ENCODE peak calls at places on chromosomes 1 and 21, in eight cellular contexts. B, O, V, R, T, M, P and H are unnamed samples.

GRCh38 chr1:49346767-49347349 is 570.2 kb upstream of the BEND5 start:
- DNase-seq in O (peak; percentile 23), T (no peak), R (no peak), V (no peak), B (no peak), M (no peak), P (no peak), H (no peak)

GRCh38 chr1:174116042-174116441 is 43.3 kb upstream of the RABGAP1L start:
- DNase-seq in O (peak; percentile 6), P (no peak), T (no peak), V (no peak), M (no peak), R (no peak), B (no peak), H (no peak)

GRCh38 chr1:220879509-220880366 is 495 bp downstream of the HLX start:
- DNase-seq in M (no peak), B (peak; percentile 64), V (no peak), P (peak; percentile 81), T (peak; percentile 89), R (no peak), O (peak; percentile 56), H (no peak)

GRCh38 chr1:206664740-206665139 is 20.0 kb upstream of the MAPKAPK2 start:
- DNase-seq in B (peak; percentile 35), O (no peak), M (no peak), P (no peak), R (no peak), T (peak; percentile 62), V (no peak), H (no peak)

GRCh38 chr1:26035959-26036755 is 9.8 kb downstream of the SLC30A2 start:
- DNase-seq in P (peak; percentile 91), R (peak; percentile 81), M (no peak), V (peak; percentile 26), O (peak; percentile 43), T (peak; percentile 91), B (peak; percentile 85), H (peak; percentile 73)

GRCh38 chr1:211323156-211324063 is 3.2 kb upstream of the TRAF5 start:
- DNase-seq in M (no peak), P (no peak), O (peak; percentile 49), B (no peak), V (no peak), R (peak; percentile 68), T (peak; percentile 57), H (peak; percentile 34)

GRCh38 chr1:101137144-101138126 is 99.4 kb upstream of the S1PR1 start:
- DNase-seq in B (no peak), T (no peak), P (no peak), O (peak; percentile 89), V (no peak), M (no peak), R (peak; percentile 11), H (no peak)

GRCh38 chr1:28302247-28302646 is 26.6 kb upstream of the MED18 start:
- DNase-seq in P (no peak), T (no peak), M (no peak), R (no peak), V (no peak), O (no peak), B (no peak), H (no peak)

GRCh38 chr1:174726167-174726879 is 273.4 kb upstream of the CACYBP start:
- DNase-seq in P (no peak), O (peak; percentile 21), B (no peak), M (no peak), R (no peak), V (peak; percentile 10), T (no peak), H (no peak)

GRCh38 chr21:45019076-45019886 is 55.1 kb upstream of the ADARB1 start:
- DNase-seq in P (peak; percentile 62), T (peak; percentile 84), O (peak; percentile 34), B (peak; percentile 29), M (no peak), V (no peak), R (no peak), H (no peak)

GRCh38 chr1:117077267-117077666 is 17.1 kb downstream of the TTF2 start:
- DNase-seq in V (peak; percentile 48), R (no peak), B (no peak), M (no peak), P (no peak), T (no peak), O (peak; percentile 97), H (no peak)

GRCh38 chr1:167922023-167922422 is 8.1 kb upstream of the ADCY10 start:
- DNase-seq in V (no peak), R (no peak), T (no peak), O (peak; percentile 39), P (no peak), M (no peak), B (no peak), H (no peak)

GRCh38 chr1:217343907-217344306 is 287.0 kb downstream of the GPATCH2 start:
- DNase-seq in B (no peak), V (no peak), R (no peak), M (no peak), P (no peak), O (no peak), T (no peak), H (no peak)

GRCh38 chr1:20385630-20386029 is 95.0 kb downstream of the VWA5B1 start:
- DNase-seq in M (no peak), P (no peak), B (no peak), T (no peak), O (no peak), R (no peak), V (no peak), H (no peak)

GRCh38 chr1:34320081-34320480 is 143.4 kb downstream of the C1orf94 start:
- DNase-seq in R (no peak), B (no peak), T (no peak), O (peak; percentile 56), M (no peak), V (no peak), P (no peak), H (no peak)

GRCh38 chr21:15061747-15062146 is 3.1 kb downstream of the NRIP1 start:
- DNase-seq in P (no peak), O (no peak), B (no peak), V (no peak), M (no peak), T (no peak), R (no peak), H (no peak)

GRCh38 chr1:223712856-223713494 is 636 bp downstream of the CAPN2 start:
- DNase-seq in O (no peak), P (peak; percentile 84), T (peak; percentile 79), M (no peak), B (peak; percentile 47), R (peak; percentile 50), V (no peak), H (peak; percentile 26)

GRCh38 chr1:115426271-115426771 is 88.3 kb upstream of the NGF start:
- DNase-seq in M (no peak), P (no peak), O (peak; percentile 95), R (no peak), T (peak; percentile 89), V (no peak), B (peak; percentile 74), H (no peak)

GRCh38 chr1:24900985-24901781 is 28.9 kb downstream of the RUNX3 start:
- DNase-seq in P (no peak), T (no peak), V (no peak), M (no peak), R (no peak), O (no peak), B (no peak), H (no peak)

GRCh38 chr1:177255411-177255810 is 84.7 kb downstream of the BRINP2 start:
- DNase-seq in R (no peak), V (no peak), B (no peak), M (no peak), T (no peak), P (no peak), O (peak; percentile 79), H (no peak)

GRCh38 chr1:57549280-57549679 is 125.4 kb upstream of the DAB1 start:
- DNase-seq in T (no peak), P (no peak), B (no peak), O (no peak), R (no peak), M (no peak), V (no peak), H (no peak)

GRCh38 chr1:9717193-9718005 is 65.9 kb downstream of the PIK3CD start:
- DNase-seq in M (no peak), R (peak; percentile 90), O (no peak), T (peak; percentile 80), P (peak; percentile 86), V (no peak), B (peak; percentile 41), H (peak; percentile 66)

GRCh38 chr1:36436820-36437219 is 13.4 kb downstream of the OSCP1 start:
- DNase-seq in P (no peak), M (no peak), V (peak; percentile 75), R (no peak), O (peak; percentile 71), T (no peak), B (no peak), H (no peak)

GRCh38 chr1:72570815-72571214 is 288.5 kb upstream of the NEGR1 start:
- DNase-seq in M (no peak), T (no peak), O (no peak), R (no peak), V (no peak), P (no peak), B (no peak), H (no peak)

GRCh38 chr1:48248356-48248755 is 25.8 kb downstream of the SLC5A9 start:
- DNase-seq in R (no peak), B (no peak), T (no peak), P (no peak), O (no peak), V (no peak), M (no peak), H (no peak)
- H3K9me3 ChIP-seq in R (no peaks in the 10 kb centered on the region), B (no peaks in the 10 kb centered on the region), T (no peaks in the 10 kb centered on the region), P (no peaks in the 10 kb centered on the region), O (no peaks in the 10 kb centered on the region), V (no peaks in the 10 kb centered on the region), M (no peaks in the 10 kb centered on the region), H (no peaks in the 10 kb centered on the region)

GRCh38 chr1:164452549-164452948 is 106.4 kb upstream of the PBX1 start:
- DNase-seq in O (no peak), V (no peak), B (no peak), T (no peak), M (no peak), R (no peak), P (no peak), H (no peak)
- H3K9me3 ChIP-seq in O (no peaks in the 10 kb centered on the region), V (no peaks in the 10 kb centered on the region), B (peaks cover 10% of the 10 kb centered on the region), T (no peaks in the 10 kb centered on the region), M (no peaks in the 10 kb centered on the region), R (no peaks in the 10 kb centered on the region), P (peaks cover 7% of the 10 kb centered on the region), H (no peaks in the 10 kb centered on the region)

GRCh38 chr1:238674331-238674730 is 712.0 kb upstream of the CHRM3 start:
- DNase-seq in B (no peak), M (no peak), V (no peak), R (no peak), P (no peak), T (no peak), O (no peak), H (no peak)
- H3K9me3 ChIP-seq in B (peaks cover 4% of the 10 kb centered on the region), M (no peaks in the 10 kb centered on the region), V (peaks cover 17% of the 10 kb centered on the region), R (no peaks in the 10 kb centered on the region), P (no peaks in the 10 kb centered on the region), T (no peaks in the 10 kb centered on the region), O (no peaks in the 10 kb centered on the region), H (no peaks in the 10 kb centered on the region)

GRCh38 chr1:2866415-2867086 is 65.1 kb upstream of the TTC34 start:
- DNase-seq in B (no peak), M (no peak), R (no peak), V (no peak), P (no peak), T (peak; percentile 40), O (no peak), H (no peak)
- H3K9me3 ChIP-seq in B (peaks cover 17% of the 10 kb centered on the region), M (peaks cover 71% of the 10 kb centered on the region), R (peaks cover 4% of the 10 kb centered on the region), V (peaks cover 10% of the 10 kb centered on the region), P (peaks cover 10% of the 10 kb centered on the region), T (peaks cover 5% of the 10 kb centered on the region), O (no peaks in the 10 kb centered on the region), H (peaks cover 2% of the 10 kb centered on the region)